ENCODE peak calls at places on chromosomes 16 and 17, in six cellular contexts. One of them, this sample, is unnamed.

GRCh38 chr16:56637814-56638750 is at the start of gene MT1A:
- DNase-seq in activated T-helper 9 cell treated with anti-CD3 and anti-CD28 coated beads, Interleukin-2, amount 50 U/mL, for 16 hours: no peak
- DNase-seq in fibroblast of pulmonary artery: peak; percentile 49
- DNase-seq in amniotic stem cell: no peak
- DNase-seq in NCI-H510A: no peak
- DNase-seq in HS-27A: no peak
- DNase-seq in this sample: peak; percentile 80

GRCh38 chr17:48037036-48037881 is at the start of gene COPZ2:
- DNase-seq in activated T-helper 9 cell treated with anti-CD3 and anti-CD28 coated beads, Interleukin-2, amount 50 U/mL, for 16 hours: peak; percentile 39
- DNase-seq in fibroblast of pulmonary artery: peak; percentile 49
- DNase-seq in amniotic stem cell: no peak
- DNase-seq in NCI-H510A: no peak
- DNase-seq in HS-27A: no peak
- DNase-seq in this sample: peak; percentile 74

GRCh38 chr16:89656435-89657121 is 930 bp downstream of the CHMP1A start:
- DNase-seq in activated T-helper 9 cell treated with anti-CD3 and anti-CD28 coated beads, Interleukin-2, amount 50 U/mL, for 16 hours: no peak
- DNase-seq in fibroblast of pulmonary artery: no peak
- DNase-seq in amniotic stem cell: no peak
- DNase-seq in NCI-H510A: no peak
- DNase-seq in HS-27A: no peak
- DNase-seq in this sample: no peak

GRCh38 chr16:82182237-82183003 is 12.4 kb upstream of the MPHOSPH6 start:
- DNase-seq in activated T-helper 9 cell treated with anti-CD3 and anti-CD28 coated beads, Interleukin-2, amount 50 U/mL, for 16 hours: no peak
- DNase-seq in fibroblast of pulmonary artery: peak; percentile 70
- DNase-seq in amniotic stem cell: no peak
- DNase-seq in NCI-H510A: no peak
- DNase-seq in HS-27A: no peak
- DNase-seq in this sample: no peak

GRCh38 chr17:67050476-67051154 is 6.3 kb downstream of the CACNG1 start:
- DNase-seq in activated T-helper 9 cell treated with anti-CD3 and anti-CD28 coated beads, Interleukin-2, amount 50 U/mL, for 16 hours: no peak
- DNase-seq in fibroblast of pulmonary artery: no peak
- DNase-seq in amniotic stem cell: no peak
- DNase-seq in NCI-H510A: no peak
- DNase-seq in HS-27A: no peak
- DNase-seq in this sample: no peak

GRCh38 chr17:79789943-79790804 is 6.7 kb downstream of the CBX8 start:
- DNase-seq in activated T-helper 9 cell treated with anti-CD3 and anti-CD28 coated beads, Interleukin-2, amount 50 U/mL, for 16 hours: no peak
- DNase-seq in fibroblast of pulmonary artery: no peak
- DNase-seq in amniotic stem cell: peak; percentile 19
- DNase-seq in NCI-H510A: no peak
- DNase-seq in HS-27A: no peak
- DNase-seq in this sample: peak; percentile 91

GRCh38 chr16:69522041-69522578 is 43.7 kb upstream of the NFAT5 start:
- DNase-seq in activated T-helper 9 cell treated with anti-CD3 and anti-CD28 coated beads, Interleukin-2, amount 50 U/mL, for 16 hours: no peak
- DNase-seq in fibroblast of pulmonary artery: no peak
- DNase-seq in amniotic stem cell: no peak
- DNase-seq in NCI-H510A: no peak
- DNase-seq in HS-27A: no peak
- DNase-seq in this sample: no peak

GRCh38 chr17:36937961-36938565 is 788 bp downstream of the LHX1 start:
- DNase-seq in activated T-helper 9 cell treated with anti-CD3 and anti-CD28 coated beads, Interleukin-2, amount 50 U/mL, for 16 hours: no peak
- DNase-seq in fibroblast of pulmonary artery: peak; percentile 45
- DNase-seq in amniotic stem cell: no peak
- DNase-seq in NCI-H510A: no peak
- DNase-seq in HS-27A: no peak
- DNase-seq in this sample: peak; percentile 84

GRCh38 chr17:31413871-31414589 is 22.6 kb downstream of the RAB11FIP4 start:
- DNase-seq in activated T-helper 9 cell treated with anti-CD3 and anti-CD28 coated beads, Interleukin-2, amount 50 U/mL, for 16 hours: no peak
- DNase-seq in fibroblast of pulmonary artery: peak; percentile 58
- DNase-seq in amniotic stem cell: no peak
- DNase-seq in NCI-H510A: no peak
- DNase-seq in HS-27A: no peak
- DNase-seq in this sample: no peak

GRCh38 chr17:3914319-3914685 is 2.0 kb downstream of the P2RX1 start:
- DNase-seq in activated T-helper 9 cell treated with anti-CD3 and anti-CD28 coated beads, Interleukin-2, amount 50 U/mL, for 16 hours: no peak
- DNase-seq in fibroblast of pulmonary artery: no peak
- DNase-seq in amniotic stem cell: no peak
- DNase-seq in NCI-H510A: no peak
- DNase-seq in HS-27A: no peak
- DNase-seq in this sample: peak; percentile 48

GRCh38 chr17:61132524-61133025 is 267.1 kb upstream of the TBX2 start:
- DNase-seq in activated T-helper 9 cell treated with anti-CD3 and anti-CD28 coated beads, Interleukin-2, amount 50 U/mL, for 16 hours: no peak
- DNase-seq in fibroblast of pulmonary artery: no peak
- DNase-seq in amniotic stem cell: no peak
- DNase-seq in NCI-H510A: no peak
- DNase-seq in HS-27A: no peak
- DNase-seq in this sample: no peak

GRCh38 chr17:48153711-48154642 is 46.4 kb downstream of the SNX11 start:
- DNase-seq in activated T-helper 9 cell treated with anti-CD3 and anti-CD28 coated beads, Interleukin-2, amount 50 U/mL, for 16 hours: no peak
- DNase-seq in fibroblast of pulmonary artery: peak; percentile 63
- DNase-seq in amniotic stem cell: peak; percentile 14
- DNase-seq in NCI-H510A: peak; percentile 87
- DNase-seq in HS-27A: no peak
- DNase-seq in this sample: no peak

GRCh38 chr17:66276328-66276937 is 26.0 kb upstream of the PRKCA start:
- DNase-seq in activated T-helper 9 cell treated with anti-CD3 and anti-CD28 coated beads, Interleukin-2, amount 50 U/mL, for 16 hours: no peak
- DNase-seq in fibroblast of pulmonary artery: peak; percentile 54
- DNase-seq in amniotic stem cell: no peak
- DNase-seq in NCI-H510A: no peak
- DNase-seq in HS-27A: no peak
- DNase-seq in this sample: no peak

GRCh38 chr16:68923116-68923515 is 79.8 kb downstream of the TANGO6 start:
- DNase-seq in activated T-helper 9 cell treated with anti-CD3 and anti-CD28 coated beads, Interleukin-2, amount 50 U/mL, for 16 hours: no peak
- DNase-seq in fibroblast of pulmonary artery: no peak
- DNase-seq in amniotic stem cell: no peak
- DNase-seq in NCI-H510A: no peak
- DNase-seq in HS-27A: no peak
- DNase-seq in this sample: no peak

GRCh38 chr17:63222655-63223054 is 223.5 kb downstream of the CYB561 start:
- DNase-seq in activated T-helper 9 cell treated with anti-CD3 and anti-CD28 coated beads, Interleukin-2, amount 50 U/mL, for 16 hours: no peak
- DNase-seq in fibroblast of pulmonary artery: peak; percentile 25
- DNase-seq in amniotic stem cell: no peak
- DNase-seq in NCI-H510A: no peak
- DNase-seq in HS-27A: no peak
- DNase-seq in this sample: no peak

GRCh38 chr16:29710227-29711219 is 31.5 kb downstream of the QPRT start:
- DNase-seq in activated T-helper 9 cell treated with anti-CD3 and anti-CD28 coated beads, Interleukin-2, amount 50 U/mL, for 16 hours: no peak
- DNase-seq in fibroblast of pulmonary artery: peak; percentile 77
- DNase-seq in amniotic stem cell: peak; percentile 34
- DNase-seq in NCI-H510A: no peak
- DNase-seq in HS-27A: no peak
- DNase-seq in this sample: no peak

GRCh38 chr17:50057521-50057991 is 1.6 kb downstream of the ITGA3 start:
- DNase-seq in activated T-helper 9 cell treated with anti-CD3 and anti-CD28 coated beads, Interleukin-2, amount 50 U/mL, for 16 hours: no peak
- DNase-seq in fibroblast of pulmonary artery: no peak
- DNase-seq in amniotic stem cell: no peak
- DNase-seq in NCI-H510A: no peak
- DNase-seq in HS-27A: no peak
- DNase-seq in this sample: no peak

GRCh38 chr17:40564195-40564882 is 933 bp downstream of the CCR7 start:
- DNase-seq in activated T-helper 9 cell treated with anti-CD3 and anti-CD28 coated beads, Interleukin-2, amount 50 U/mL, for 16 hours: no peak
- DNase-seq in fibroblast of pulmonary artery: no peak
- DNase-seq in amniotic stem cell: no peak
- DNase-seq in NCI-H510A: no peak
- DNase-seq in HS-27A: no peak
- DNase-seq in this sample: no peak

GRCh38 chr17:82356028-82356427 is 3.0 kb upstream of the TEX19 start:
- DNase-seq in activated T-helper 9 cell treated with anti-CD3 and anti-CD28 coated beads, Interleukin-2, amount 50 U/mL, for 16 hours: no peak
- DNase-seq in fibroblast of pulmonary artery: peak; percentile 20
- DNase-seq in amniotic stem cell: no peak
- DNase-seq in NCI-H510A: no peak
- DNase-seq in HS-27A: no peak
- DNase-seq in this sample: peak; percentile 67

GRCh38 chr17:30379303-30380105 is 777 bp downstream of the CPD start:
- DNase-seq in activated T-helper 9 cell treated with anti-CD3 and anti-CD28 coated beads, Interleukin-2, amount 50 U/mL, for 16 hours: no peak
- DNase-seq in fibroblast of pulmonary artery: no peak
- DNase-seq in amniotic stem cell: no peak
- DNase-seq in NCI-H510A: no peak
- DNase-seq in HS-27A: no peak
- DNase-seq in this sample: peak; percentile 88

GRCh38 chr16:30740364-30741251 is 7.6 kb upstream of the PHKG2 start:
- DNase-seq in activated T-helper 9 cell treated with anti-CD3 and anti-CD28 coated beads, Interleukin-2, amount 50 U/mL, for 16 hours: no peak
- DNase-seq in fibroblast of pulmonary artery: peak; percentile 76
- DNase-seq in amniotic stem cell: no peak
- DNase-seq in NCI-H510A: peak; percentile 97
- DNase-seq in HS-27A: peak; percentile 62
- DNase-seq in this sample: no peak

GRCh38 chr17:4230142-4230541 is 33.6 kb downstream of the ANKFY1 start:
- DNase-seq in activated T-helper 9 cell treated with anti-CD3 and anti-CD28 coated beads, Interleukin-2, amount 50 U/mL, for 16 hours: no peak
- DNase-seq in fibroblast of pulmonary artery: peak; percentile 99
- DNase-seq in amniotic stem cell: peak; percentile 78
- DNase-seq in NCI-H510A: no peak
- DNase-seq in HS-27A: peak; percentile 58
- DNase-seq in this sample: peak; percentile 48

GRCh38 chr16:8878523-8878911 is 3.6 kb upstream of the LITAFD start:
- DNase-seq in activated T-helper 9 cell treated with anti-CD3 and anti-CD28 coated beads, Interleukin-2, amount 50 U/mL, for 16 hours: no peak
- DNase-seq in fibroblast of pulmonary artery: peak; percentile 62
- DNase-seq in amniotic stem cell: no peak
- DNase-seq in NCI-H510A: no peak
- DNase-seq in HS-27A: no peak
- DNase-seq in this sample: no peak

GRCh38 chr16:38941-39892 is 14.2 kb downstream of the POLR3K start:
- DNase-seq in activated T-helper 9 cell treated with anti-CD3 and anti-CD28 coated beads, Interleukin-2, amount 50 U/mL, for 16 hours: no peak
- DNase-seq in fibroblast of pulmonary artery: no peak
- DNase-seq in amniotic stem cell: no peak
- DNase-seq in NCI-H510A: peak; percentile 32
- DNase-seq in HS-27A: no peak
- DNase-seq in this sample: peak; percentile 67

GRCh38 chr17:31112001-31112661 is 17.4 kb downstream of the NF1 start:
- DNase-seq in activated T-helper 9 cell treated with anti-CD3 and anti-CD28 coated beads, Interleukin-2, amount 50 U/mL, for 16 hours: no peak
- DNase-seq in fibroblast of pulmonary artery: no peak
- DNase-seq in amniotic stem cell: no peak
- DNase-seq in NCI-H510A: no peak
- DNase-seq in HS-27A: no peak
- DNase-seq in this sample: no peak

GRCh38 chr16:51326131-51326856 is 175.2 kb upstream of the SALL1 start:
- DNase-seq in activated T-helper 9 cell treated with anti-CD3 and anti-CD28 coated beads, Interleukin-2, amount 50 U/mL, for 16 hours: no peak
- DNase-seq in fibroblast of pulmonary artery: peak; percentile 61
- DNase-seq in amniotic stem cell: peak; percentile 65
- DNase-seq in NCI-H510A: no peak
- DNase-seq in HS-27A: no peak
- DNase-seq in this sample: no peak

GRCh38 chr16:4654387-4654901 is 29.8 kb downstream of the MGRN1 start:
- DNase-seq in activated T-helper 9 cell treated with anti-CD3 and anti-CD28 coated beads, Interleukin-2, amount 50 U/mL, for 16 hours: no peak
- DNase-seq in fibroblast of pulmonary artery: no peak
- DNase-seq in amniotic stem cell: no peak
- DNase-seq in NCI-H510A: no peak
- DNase-seq in HS-27A: no peak
- DNase-seq in this sample: no peak

GRCh38 chr17:41442772-41443171 is 2.0 kb upstream of the KRT38 start:
- DNase-seq in activated T-helper 9 cell treated with anti-CD3 and anti-CD28 coated beads, Interleukin-2, amount 50 U/mL, for 16 hours: no peak
- DNase-seq in fibroblast of pulmonary artery: peak; percentile 39
- DNase-seq in amniotic stem cell: no peak
- DNase-seq in NCI-H510A: no peak
- DNase-seq in HS-27A: no peak
- DNase-seq in this sample: no peak

GRCh38 chr16:23013484-23013883 is 135.8 kb downstream of the USP31 start:
- DNase-seq in activated T-helper 9 cell treated with anti-CD3 and anti-CD28 coated beads, Interleukin-2, amount 50 U/mL, for 16 hours: no peak
- DNase-seq in fibroblast of pulmonary artery: peak; percentile 6
- DNase-seq in amniotic stem cell: no peak
- DNase-seq in NCI-H510A: peak; percentile 1
- DNase-seq in HS-27A: no peak
- DNase-seq in this sample: no peak

GRCh38 chr17:19341211-19341631 is 21.3 kb downstream of the B9D1 start:
- DNase-seq in activated T-helper 9 cell treated with anti-CD3 and anti-CD28 coated beads, Interleukin-2, amount 50 U/mL, for 16 hours: no peak
- DNase-seq in fibroblast of pulmonary artery: no peak
- DNase-seq in amniotic stem cell: no peak
- DNase-seq in NCI-H510A: no peak
- DNase-seq in HS-27A: no peak
- DNase-seq in this sample: peak; percentile 18